ENCODE peak calls at places on chromosomes 6 and 20, in five cellular contexts. One of them, this sample, is unnamed.

GRCh38 chr6:95569560-95569959 is 7.8 kb upstream of the MANEA start:
- DNase-seq in endothelial cell of umbilical vein: no peak
- DNase-seq in cardiac fibroblast: no peak
- DNase-seq in IMR-90: no peak
- DNase-seq in uterus: no peak
- DNase-seq in this sample: no peak

GRCh38 chr20:1333462-1334369 is 4.8 kb upstream of the SDCBP2 start:
- DNase-seq in uterus: no peak
- DNase-seq in endothelial cell of umbilical vein: no peak
- DNase-seq in IMR-90: no peak
- DNase-seq in cardiac fibroblast: no peak
- DNase-seq in this sample: no peak

GRCh38 chr20:34397096-34397495 is 34.0 kb downstream of the ITCH start:
- DNase-seq in endothelial cell of umbilical vein: no peak
- DNase-seq in IMR-90: peak
- DNase-seq in uterus: no peak
- DNase-seq in cardiac fibroblast: peak
- DNase-seq in this sample: no peak

GRCh38 chr20:63472159-63472811 is at the start of gene KCNQ2:
- DNase-seq in cardiac fibroblast: no peak
- DNase-seq in IMR-90: no peak
- DNase-seq in endothelial cell of umbilical vein: no peak
- DNase-seq in uterus: no peak
- DNase-seq in this sample: no peak

GRCh38 chr6:49606696-49607390 is 29.8 kb downstream of the RHAG start:
- DNase-seq in uterus: no peak
- DNase-seq in cardiac fibroblast: peak
- DNase-seq in IMR-90: peak
- DNase-seq in endothelial cell of umbilical vein: peak
- DNase-seq in this sample: peak

GRCh38 chr6:28587746-28588075 is 62.0 kb downstream of the GPX5 start:
- DNase-seq in endothelial cell of umbilical vein: no peak
- DNase-seq in uterus: no peak
- DNase-seq in IMR-90: no peak
- DNase-seq in cardiac fibroblast: peak
- DNase-seq in this sample: no peak

GRCh38 chr6:53986165-53986720 is 125.0 kb upstream of the MLIP start:
- DNase-seq in cardiac fibroblast: peak
- DNase-seq in endothelial cell of umbilical vein: peak
- DNase-seq in IMR-90: peak
- DNase-seq in uterus: no peak
- DNase-seq in this sample: peak

GRCh38 chr20:46284028-46284427 is 24.3 kb downstream of the CDH22 start:
- DNase-seq in uterus: no peak
- DNase-seq in cardiac fibroblast: no peak
- DNase-seq in IMR-90: no peak
- DNase-seq in endothelial cell of umbilical vein: no peak
- DNase-seq in this sample: no peak

GRCh38 chr6:147507162-147508072 is 1.1 kb upstream of the SAMD5 start:
- DNase-seq in IMR-90: no peak
- DNase-seq in endothelial cell of umbilical vein: peak
- DNase-seq in uterus: peak
- DNase-seq in cardiac fibroblast: peak
- DNase-seq in this sample: peak

GRCh38 chr6:159117031-159117430 is 52.2 kb upstream of the FNDC1 start:
- DNase-seq in endothelial cell of umbilical vein: no peak
- DNase-seq in uterus: no peak
- DNase-seq in cardiac fibroblast: peak
- DNase-seq in IMR-90: peak
- DNase-seq in this sample: no peak

GRCh38 chr6:112911949-112912348 is 564.8 kb downstream of the RFPL4B start:
- DNase-seq in endothelial cell of umbilical vein: no peak
- DNase-seq in cardiac fibroblast: no peak
- DNase-seq in IMR-90: no peak
- DNase-seq in uterus: no peak
- DNase-seq in this sample: no peak

GRCh38 chr6:14472964-14473363 is 355.4 kb downstream of the CD83 start:
- DNase-seq in endothelial cell of umbilical vein: no peak
- DNase-seq in cardiac fibroblast: peak
- DNase-seq in uterus: no peak
- DNase-seq in IMR-90: peak
- DNase-seq in this sample: peak

GRCh38 chr20:61163027-61163426 is 89.0 kb upstream of the CDH4 start:
- DNase-seq in uterus: no peak
- DNase-seq in IMR-90: no peak
- DNase-seq in cardiac fibroblast: no peak
- DNase-seq in endothelial cell of umbilical vein: no peak
- DNase-seq in this sample: no peak

GRCh38 chr6:139981810-139982550 is 607.5 kb upstream of the CITED2 start:
- DNase-seq in cardiac fibroblast: peak
- DNase-seq in uterus: no peak
- DNase-seq in endothelial cell of umbilical vein: peak
- DNase-seq in IMR-90: peak
- DNase-seq in this sample: peak

GRCh38 chr6:99219788-99220187 is 129.7 kb downstream of the FAXC start:
- DNase-seq in endothelial cell of umbilical vein: no peak
- DNase-seq in uterus: no peak
- DNase-seq in cardiac fibroblast: no peak
- DNase-seq in IMR-90: no peak
- DNase-seq in this sample: no peak

GRCh38 chr6:116059713-116060571 is 749 bp downstream of the FRK start:
- DNase-seq in cardiac fibroblast: peak
- DNase-seq in endothelial cell of umbilical vein: no peak
- DNase-seq in IMR-90: no peak
- DNase-seq in uterus: peak
- DNase-seq in this sample: peak

GRCh38 chr6:27582928-27583725 is 110.2 kb upstream of the ZNF184 start:
- DNase-seq in endothelial cell of umbilical vein: peak
- DNase-seq in IMR-90: peak
- DNase-seq in uterus: no peak
- DNase-seq in cardiac fibroblast: peak
- DNase-seq in this sample: peak

GRCh38 chr20:23147964-23148720 is 62.0 kb upstream of the CD93 start:
- DNase-seq in uterus: no peak
- DNase-seq in IMR-90: peak
- DNase-seq in cardiac fibroblast: peak
- DNase-seq in endothelial cell of umbilical vein: peak
- DNase-seq in this sample: peak

GRCh38 chr20:48406462-48407235 is 421.1 kb downstream of the PREX1 start:
- DNase-seq in endothelial cell of umbilical vein: no peak
- DNase-seq in cardiac fibroblast: no peak
- DNase-seq in uterus: no peak
- DNase-seq in IMR-90: no peak
- DNase-seq in this sample: no peak

GRCh38 chr20:33576432-33576883 is 85.7 kb upstream of the C20orf144 start:
- DNase-seq in endothelial cell of umbilical vein: no peak
- DNase-seq in IMR-90: peak
- DNase-seq in uterus: no peak
- DNase-seq in cardiac fibroblast: no peak
- DNase-seq in this sample: no peak

GRCh38 chr6:162442675-162443074 is 284.9 kb downstream of the PRKN start:
- DNase-seq in cardiac fibroblast: no peak
- DNase-seq in IMR-90: no peak
- DNase-seq in uterus: no peak
- DNase-seq in endothelial cell of umbilical vein: no peak
- DNase-seq in this sample: no peak

GRCh38 chr6:88952065-88952704 is 11.2 kb downstream of the RNGTT start:
- DNase-seq in endothelial cell of umbilical vein: no peak
- DNase-seq in IMR-90: peak
- DNase-seq in cardiac fibroblast: peak
- DNase-seq in uterus: no peak
- DNase-seq in this sample: peak

GRCh38 chr6:150377211-150377781 is 8.5 kb downstream of the IYD start:
- DNase-seq in IMR-90: no peak
- DNase-seq in uterus: no peak
- DNase-seq in endothelial cell of umbilical vein: no peak
- DNase-seq in cardiac fibroblast: no peak
- DNase-seq in this sample: peak

GRCh38 chr6:49969588-49969987 is at the start of gene DEFB113:
- DNase-seq in cardiac fibroblast: no peak
- DNase-seq in IMR-90: no peak
- DNase-seq in uterus: no peak
- DNase-seq in endothelial cell of umbilical vein: no peak
- DNase-seq in this sample: no peak

GRCh38 chr6:73694711-73695411 is 1.1 kb upstream of the CD109 start:
- DNase-seq in cardiac fibroblast: peak
- DNase-seq in IMR-90: peak
- DNase-seq in endothelial cell of umbilical vein: peak
- DNase-seq in uterus: peak
- DNase-seq in this sample: peak

GRCh38 chr6:79706527-79706926 is 75.4 kb downstream of the SH3BGRL2 start:
- DNase-seq in IMR-90: no peak
- DNase-seq in uterus: no peak
- DNase-seq in endothelial cell of umbilical vein: no peak
- DNase-seq in cardiac fibroblast: no peak
- DNase-seq in this sample: no peak

GRCh38 chr6:120764312-120764711 is 570.0 kb downstream of the TBC1D32 start:
- DNase-seq in endothelial cell of umbilical vein: no peak
- DNase-seq in IMR-90: no peak
- DNase-seq in cardiac fibroblast: no peak
- DNase-seq in uterus: no peak
- DNase-seq in this sample: no peak

GRCh38 chr6:131023834-131024504 is 39.1 kb downstream of the EPB41L2 start:
- DNase-seq in uterus: no peak
- DNase-seq in cardiac fibroblast: peak
- DNase-seq in IMR-90: peak
- DNase-seq in endothelial cell of umbilical vein: peak
- DNase-seq in this sample: peak

GRCh38 chr20:37524859-37525708 is 2.6 kb downstream of the BLCAP start:
- DNase-seq in cardiac fibroblast: no peak
- DNase-seq in uterus: no peak
- DNase-seq in IMR-90: peak
- DNase-seq in endothelial cell of umbilical vein: no peak
- DNase-seq in this sample: no peak

GRCh38 chr20:37524221-37524700 is 3.2 kb downstream of the NNAT start:
- DNase-seq in endothelial cell of umbilical vein: no peak
- DNase-seq in cardiac fibroblast: no peak
- DNase-seq in uterus: no peak
- DNase-seq in IMR-90: no peak
- DNase-seq in this sample: no peak

GRCh38 chr20:37526839-37527637 is 638 bp downstream of the BLCAP start:
- DNase-seq in cardiac fibroblast: peak
- DNase-seq in endothelial cell of umbilical vein: no peak
- DNase-seq in IMR-90: peak
- DNase-seq in uterus: no peak
- DNase-seq in this sample: no peak

GRCh38 chr20:37526238-37526838 is 1.3 kb downstream of the BLCAP start:
- DNase-seq in cardiac fibroblast: peak
- DNase-seq in uterus: no peak
- DNase-seq in IMR-90: peak
- DNase-seq in endothelial cell of umbilical vein: peak
- DNase-seq in this sample: peak

DNA sequence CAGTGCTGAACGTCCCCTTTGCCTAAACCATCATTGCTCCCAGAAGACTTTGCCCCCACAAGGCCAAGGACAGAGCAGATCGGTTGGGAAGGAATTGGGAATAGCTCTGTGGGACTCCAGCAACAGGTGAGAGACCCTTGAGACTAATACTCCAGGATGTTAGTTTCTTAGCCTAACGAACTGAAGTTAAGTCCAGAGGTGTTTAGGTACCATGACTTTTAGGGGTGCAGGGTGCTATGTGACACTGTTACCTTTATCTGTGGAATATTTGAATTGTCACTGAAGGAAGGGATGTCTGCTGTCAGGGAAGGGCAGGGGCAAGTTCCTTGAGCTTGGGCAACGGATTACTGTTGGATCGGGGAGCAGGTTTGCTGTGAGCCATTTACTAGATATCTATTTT is 1.9 kb downstream of the BLCAP start:
- DNase-seq in uterus: no peak
- DNase-seq in endothelial cell of umbilical vein: no peak
- DNase-seq in IMR-90: no peak
- DNase-seq in cardiac fibroblast: no peak
- DNase-seq in this sample: no peak
- H3K4me3 ChIP-seq in uterus: peak
- H3K4me3 ChIP-seq in endothelial cell of umbilical vein: peak
- H3K4me3 ChIP-seq in IMR-90: no peak
- H3K4me3 ChIP-seq in cardiac fibroblast: peak
- H3K4me3 ChIP-seq in this sample: no peak

GRCh38 chr20:42219005-42219404 is 600.8 kb upstream of the CHD6 start:
- DNase-seq in uterus: no peak
- DNase-seq in cardiac fibroblast: no peak
- DNase-seq in IMR-90: no peak
- DNase-seq in endothelial cell of umbilical vein: no peak
- DNase-seq in this sample: no peak

DNA sequence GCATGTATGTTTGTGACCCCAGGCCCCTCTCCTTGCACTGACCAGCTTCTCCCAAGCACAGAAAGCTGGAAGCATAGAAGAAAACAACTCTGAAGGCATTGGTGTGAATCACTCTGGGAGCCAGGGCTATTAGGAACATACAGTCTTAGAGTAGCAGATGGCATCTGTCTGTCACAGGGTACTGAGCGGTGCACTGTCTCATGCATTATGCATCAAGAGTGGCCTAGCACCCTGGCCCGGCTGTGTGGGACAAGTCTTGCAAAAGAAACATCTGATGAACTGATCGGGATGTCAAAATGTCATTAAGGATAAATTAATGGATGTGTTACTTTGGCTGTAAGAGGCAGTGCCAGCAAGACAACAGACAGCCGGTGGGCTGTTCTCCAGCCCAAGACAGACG is 600.4 kb upstream of the CHD6 start:
- DNase-seq in uterus: no peak
- DNase-seq in endothelial cell of umbilical vein: no peak
- DNase-seq in IMR-90: no peak
- DNase-seq in cardiac fibroblast: no peak
- DNase-seq in this sample: no peak
- H3K4me3 ChIP-seq in uterus: no peak
- H3K4me3 ChIP-seq in endothelial cell of umbilical vein: no peak
- H3K4me3 ChIP-seq in IMR-90: no peak
- H3K4me3 ChIP-seq in cardiac fibroblast: no peak
- H3K4me3 ChIP-seq in this sample: no peak

GRCh38 chr6:104943781-104944180 is 13.1 kb upstream of the LIN28B start:
- DNase-seq in IMR-90: peak
- DNase-seq in cardiac fibroblast: peak
- DNase-seq in uterus: no peak
- DNase-seq in endothelial cell of umbilical vein: peak
- DNase-seq in this sample: peak
- H3K4me3 ChIP-seq in IMR-90: no peak
- H3K4me3 ChIP-seq in cardiac fibroblast: no peak
- H3K4me3 ChIP-seq in uterus: no peak
- H3K4me3 ChIP-seq in endothelial cell of umbilical vein: no peak
- H3K4me3 ChIP-seq in this sample: no peak

GRCh38 chr20:54343634-54344033 is 131.8 kb upstream of the DOK5 start:
- DNase-seq in uterus: no peak
- DNase-seq in endothelial cell of umbilical vein: no peak
- DNase-seq in cardiac fibroblast: no peak
- DNase-seq in IMR-90: no peak
- DNase-seq in this sample: no peak

GRCh38 chr20:54346269-54346668 is 129.1 kb upstream of the DOK5 start:
- DNase-seq in endothelial cell of umbilical vein: no peak
- DNase-seq in cardiac fibroblast: no peak
- DNase-seq in uterus: no peak
- DNase-seq in IMR-90: no peak
- DNase-seq in this sample: no peak

GRCh38 chr20:54345301-54345724 is 130.1 kb upstream of the DOK5 start:
- DNase-seq in cardiac fibroblast: peak
- DNase-seq in IMR-90: peak
- DNase-seq in endothelial cell of umbilical vein: peak
- DNase-seq in uterus: no peak
- DNase-seq in this sample: peak

GRCh38 chr20:54347216-54347833 is 128.1 kb upstream of the DOK5 start:
- DNase-seq in endothelial cell of umbilical vein: no peak
- DNase-seq in IMR-90: no peak
- DNase-seq in cardiac fibroblast: no peak
- DNase-seq in uterus: no peak
- DNase-seq in this sample: no peak

GRCh38 chr20:54345817-54346216 is 129.6 kb upstream of the DOK5 start:
- DNase-seq in cardiac fibroblast: peak
- DNase-seq in endothelial cell of umbilical vein: no peak
- DNase-seq in uterus: no peak
- DNase-seq in IMR-90: peak
- DNase-seq in this sample: peak
- H3K4me3 ChIP-seq in cardiac fibroblast: no peak
- H3K4me3 ChIP-seq in endothelial cell of umbilical vein: no peak
- H3K4me3 ChIP-seq in uterus: no peak
- H3K4me3 ChIP-seq in IMR-90: no peak
- H3K4me3 ChIP-seq in this sample: no peak